ENCODE peak calls at places on chromosomes 1 and 21, in five cellular contexts. R is posterior cingulate gyrus; N is stimulated activated CD4-positive, alpha-beta T cell treated with anti-CD3 and anti-CD28 coated beads, Interleukin-1b, Interleukin-23, amount 100 ng/mL, for 4 hours; D is heart right ventricle; V is HFF-Myc. O is an unnamed sample.
A peak's percentile ranks its signal among the peaks of the same experiment; 100 is the strongest.

GRCh38 chr21:31132574-31133242 is 94.4 kb upstream of the KRTAP19-8 start:
- DNase-seq in D (no peak), R (no peak), N (peak; percentile 27), V (no peak), O (no peak)

GRCh38 chr1:12521096-12521495 is 96.9 kb downstream of the DHRS3 start:
- DNase-seq in R (no peak), D (no peak), V (peak; percentile 22), N (no peak), O (no peak)

GRCh38 chr1:174239541-174239940 is 80.2 kb downstream of the RABGAP1L start:
- DNase-seq in R (no peak), N (no peak), D (no peak), V (no peak), O (no peak)

GRCh38 chr21:34027727-34028461 is 45.5 kb upstream of the MRPS6 start:
- DNase-seq in V (no peak), D (no peak), N (no peak), R (no peak), O (no peak)

GRCh38 chr1:231679109-231679508 is 52.5 kb downstream of the DISC1 start:
- DNase-seq in N (no peak), V (no peak), R (no peak), D (no peak), O (no peak)

GRCh38 chr1:47024138-47024856 is 828 bp downstream of the CYP4X1 start:
- DNase-seq in V (no peak), R (no peak), N (no peak), D (no peak), O (no peak)

GRCh38 chr1:202661136-202661845 is 49.0 kb downstream of the SYT2 start:
- DNase-seq in D (no peak), R (peak; percentile 45), N (no peak), V (no peak), O (no peak)

GRCh38 chr21:16310191-16310590 is 580.4 kb downstream of the USP25 start:
- DNase-seq in D (no peak), V (no peak), R (no peak), N (no peak), O (no peak)

GRCh38 chr1:160129558-160129957 is 14.0 kb downstream of the ATP1A2 start:
- DNase-seq in N (no peak), D (no peak), V (no peak), R (peak; percentile 22), O (no peak)

GRCh38 chr1:109399326-109399957 is 1.7 kb upstream of the SORT1 start:
- DNase-seq in D (peak; percentile 48), R (no peak), N (no peak), V (peak; percentile 63), O (peak; percentile 79)

GRCh38 chr1:56149761-56150160 is 429.6 kb downstream of the PLPP3 start:
- DNase-seq in R (no peak), D (no peak), N (no peak), V (no peak), O (no peak)

GRCh38 chr1:231938651-231939050 is 312.1 kb downstream of the DISC1 start:
- DNase-seq in R (no peak), D (no peak), N (no peak), V (no peak), O (no peak)

GRCh38 chr1:158121604-158122254 is 59.0 kb upstream of the CD1D start:
- DNase-seq in V (no peak), N (no peak), D (no peak), R (no peak), O (no peak)

GRCh38 chr1:112614460-112615065 is 4.4 kb downstream of the ST7L start:
- DNase-seq in D (no peak), V (no peak), R (no peak), N (no peak), O (no peak)

GRCh38 chr1:64861611-64862010 is 104.7 kb downstream of the JAK1 start:
- DNase-seq in R (no peak), V (no peak), N (no peak), D (peak; percentile 22), O (no peak)

GRCh38 chr1:41935226-41935625 is 16.5 kb upstream of the HIVEP3 start:
- DNase-seq in V (peak; percentile 44), D (no peak), N (no peak), R (no peak), O (no peak)

GRCh38 chr1:109815809-109816791 is 52.4 kb upstream of the EPS8L3 start:
- DNase-seq in N (no peak), D (no peak), R (peak; percentile 87), V (no peak), O (peak; percentile 73)

GRCh38 chr21:42760361-42760970 is 107.0 kb downstream of the PDE9A start:
- DNase-seq in N (no peak), D (no peak), V (no peak), R (no peak), O (no peak)

GRCh38 chr1:61742620-61743431 is 546 bp downstream of the PATJ start:
- DNase-seq in D (peak; percentile 55), N (peak; percentile 16), R (peak; percentile 91), V (no peak), O (no peak)

GRCh38 chr1:41728403-41729202 is 190.1 kb downstream of the HIVEP3 start:
- DNase-seq in D (no peak), R (peak; percentile 92), N (no peak), V (no peak), O (no peak)

GRCh38 chr1:181910905-181911304 is 150.6 kb downstream of the ZNF648 start:
- DNase-seq in V (no peak), N (no peak), D (no peak), R (no peak), O (no peak)

GRCh38 chr1:46520063-46520911 is 30.7 kb downstream of the DMBX1 start:
- DNase-seq in D (no peak), N (no peak), V (no peak), R (peak; percentile 79), O (no peak)

GRCh38 chr1:87989346-87989745 is 660.7 kb downstream of the LMO4 start:
- DNase-seq in D (no peak), N (no peak), R (no peak), V (no peak), O (no peak)

GRCh38 chr1:39394598-39394997 is 96.8 kb upstream of the BMP8A start:
- DNase-seq in V (no peak), N (no peak), R (no peak), D (no peak), O (no peak)

GRCh38 chr1:239829535-239829934 is 262.1 kb upstream of the FMN2 start:
- DNase-seq in R (no peak), D (no peak), N (no peak), V (no peak), O (no peak)

GRCh38 chr1:229097356-229097755 is 173.6 kb upstream of the RAB4A start:
- DNase-seq in R (peak; percentile 40), D (no peak), N (no peak), V (no peak), O (no peak)

GRCh38 chr21:25956993-25957714 is 213.4 kb downstream of the APP start:
- DNase-seq in D (no peak), R (no peak), N (no peak), V (no peak), O (no peak)

GRCh38 chr1:228073870-228074545 is 8.5 kb upstream of the ARF1 start:
- DNase-seq in N (no peak), D (no peak), R (peak; percentile 82), V (no peak), O (no peak)

GRCh38 chr1:228302086-228302485 is 94.2 kb downstream of the OBSCN start:
- DNase-seq in N (no peak), V (no peak), R (no peak), D (no peak), O (no peak)

GRCh38 chr1:8727809-8728213 is 89.6 kb downstream of the RERE start:
- DNase-seq in V (no peak), R (peak; percentile 85), N (no peak), D (peak; percentile 36), O (no peak)

GRCh38 chr1:12480748-12481362 is 137.2 kb downstream of the DHRS3 start:
- DNase-seq in R (no peak), D (no peak), N (no peak), V (peak; percentile 91), O (no peak)

GRCh38 chr1:161305872-161306519 is 3.8 kb downstream of the MPZ start:
- DNase-seq in V (peak; percentile 5), N (peak; percentile 74), D (peak; percentile 77), R (peak; percentile 97), O (peak; percentile 44)

GRCh38 chr1:212537610-212538009 is 71.0 kb upstream of the ATF3 start:
- DNase-seq in R (no peak), V (no peak), N (no peak), D (no peak), O (no peak)

GRCh38 chr1:1540015-1540816 is at the start of gene TMEM240:
- DNase-seq in V (no peak), D (peak; percentile 88), R (peak; percentile 97), N (peak; percentile 55), O (no peak)

GRCh38 chr1:160205242-160205973 is at the start of gene PEA15:
- DNase-seq in N (peak; percentile 68), V (no peak), R (peak; percentile 97), D (peak; percentile 84), O (no peak)

GRCh38 chr1:26693557-26694184 is 2.1 kb upstream of the ARID1A start:
- DNase-seq in D (no peak), R (no peak), N (no peak), V (no peak), O (no peak)